ENCODE peak calls at places on chromosomes 7 and 10, in four cellular contexts. J, E, L and W are unnamed samples.

GRCh38 chr7:47371733-47372368 is 210.1 kb downstream of the TNS3 start:
- DNase-seq in J (no peak), E (peak), L (no peak), W (no peak)

GRCh38 chr10:11933837-11934236 is 108.8 kb downstream of the UPF2 start:
- DNase-seq in J (no peak), E (no peak), L (no peak), W (no peak)

GRCh38 chr7:92612501-92612900 is 22.3 kb upstream of the FAM133B start:
- DNase-seq in J (no peak), E (no peak), L (no peak), W (no peak)

GRCh38 chr10:120422459-120422858 is 34.6 kb upstream of the PLPP4 start:
- DNase-seq in J (no peak), E (no peak), L (no peak), W (no peak)

GRCh38 chr7:27962250-27962649 is 218.3 kb downstream of the JAZF1 start:
- DNase-seq in J (no peak), E (no peak), L (no peak), W (no peak)

GRCh38 chr10:48247680-48248079 is 26.8 kb downstream of the FRMPD2 start:
- DNase-seq in J (no peak), E (no peak), L (no peak), W (no peak)

GRCh38 chr10:55746002-55746401 is 615.1 kb downstream of the ZWINT start:
- DNase-seq in J (no peak), E (no peak), L (no peak), W (no peak)

GRCh38 chr10:48634198-48634983 is 29.5 kb upstream of the ARHGAP22 start:
- DNase-seq in J (no peak), E (peak), L (no peak), W (peak)

GRCh38 chr10:30058111-30058510 is 1.3 kb downstream of the JCAD start:
- DNase-seq in J (no peak), E (no peak), L (no peak), W (no peak)

GRCh38 chr7:11313801-11314200 is 340.1 kb downstream of the PHF14 start:
- DNase-seq in J (no peak), E (no peak), L (no peak), W (no peak)

GRCh38 chr10:59236064-59236697 is 59.7 kb downstream of the PHYHIPL start:
- DNase-seq in J (no peak), E (no peak), L (no peak), W (no peak)
- H3K27ac ChIP-seq in J (no peak), E (no peak), L (no peak), W (no peak)

GRCh38 chr10:114520453-114520852 is 116.2 kb upstream of the AFAP1L2 start:
- DNase-seq in J (no peak), E (no peak), L (peak), W (no peak)
- H3K4me3 ChIP-seq in J (peak), E (no peak), L (peak), W (no peak)

GRCh38 chr10:93447019-93447418 is 35.1 kb downstream of the MYOF start:
- DNase-seq in J (no peak), E (no peak), L (no peak), W (no peak)
- H3K27ac ChIP-seq in J (no peak), E (peak), L (no peak), W (no peak)

GRCh38 chr10:107800061-107800460 is 635.6 kb upstream of the SORCS1 start:
- DNase-seq in J (no peak), E (no peak), L (no peak), W (no peak)
- H3K4me3 ChIP-seq in J (no peak), E (no peak), L (no peak), W (no peak)

GRCh38 chr10:24790599-24790998 is 66.9 kb upstream of the ARHGAP21 start:
- DNase-seq in J (no peak), E (no peak), L (no peak), W (no peak)
- H3K27ac ChIP-seq in J (no peak), E (no peak), L (no peak), W (no peak)

GRCh38 chr10:131651674-131652093 is 249.1 kb upstream of the PPP2R2D start:
- DNase-seq in J (no peak), E (no peak), L (no peak), W (no peak)
- H3K4me3 ChIP-seq in J (no peak), E (no peak), L (no peak), W (no peak)